ENCODE peak calls at places on chromosomes 13 and 19, in ten cellular contexts. E is neuronal stem cell, F is tibial artery, X is kidney epithelial cell, D is fibroblast of lung, I is cardiac muscle cell, R is BJ, H is pancreas, K is heart left ventricle, P is SK-N-SH. A is an unnamed sample.

GRCh38 chr19:33883869-33884519 is 87.3 kb downstream of the KCTD15 start:
- DNase-seq in E (no peak), F (no peak), X (no peak), D (no peak), I (peak; percentile 32), R (no peak), H (peak; percentile 78), K (peak; percentile 66), P (peak; percentile 80), A (no peak)

GRCh38 chr13:75226092-75226491 is 255.9 kb downstream of the TBC1D4 start:
- DNase-seq in E (no peak), F (no peak), X (no peak), D (peak; percentile 55), I (no peak), R (no peak), H (peak; percentile 40), K (no peak), P (no peak), A (no peak)

GRCh38 chr13:79483302-79483701 is 2.3 kb downstream of the NDFIP2 start:
- DNase-seq in E (no peak), F (no peak), X (no peak), D (peak; percentile 96), I (peak; percentile 42), R (peak; percentile 73), H (no peak), K (no peak), P (no peak), A (no peak)

GRCh38 chr19:39409886-39410619 is 2.4 kb upstream of the PLEKHG2 start:
- DNase-seq in E (no peak), F (peak; percentile 93), X (no peak), D (peak; percentile 73), I (peak; percentile 93), R (no peak), H (peak; percentile 87), K (peak; percentile 86), P (peak; percentile 73), A (peak; percentile 73)

GRCh38 chr19:38733493-38734175 is 10.6 kb downstream of the CAPN12 start:
- DNase-seq in E (no peak), F (peak; percentile 65), X (no peak), D (no peak), I (no peak), R (no peak), H (peak; percentile 72), K (peak; percentile 15), P (no peak), A (no peak)

GRCh38 chr19:8054169-8054568 is 1.6 kb downstream of the CCL25 start:
- DNase-seq in E (no peak), F (no peak), X (no peak), D (no peak), I (no peak), R (no peak), H (no peak), K (no peak), P (no peak), A (no peak)

GRCh38 chr13:23505007-23505406 is 65.2 kb upstream of the TNFRSF19 start:
- DNase-seq in E (no peak), F (no peak), X (no peak), D (peak; percentile 85), I (peak; percentile 25), R (peak; percentile 44), H (no peak), K (peak; percentile 19), P (no peak), A (no peak)

GRCh38 chr13:98571955-98572662 is 4.8 kb downstream of the STK24 start:
- DNase-seq in E (no peak), F (no peak), X (no peak), D (peak; percentile 44), I (no peak), R (peak; percentile 82), H (no peak), K (no peak), P (peak; percentile 55), A (no peak)

GRCh38 chr13:37386276-37386675 is 212.3 kb downstream of the POSTN start:
- DNase-seq in E (no peak), F (no peak), X (no peak), D (peak; percentile 80), I (peak; percentile 46), R (no peak), H (no peak), K (no peak), P (no peak), A (no peak)

DNA sequence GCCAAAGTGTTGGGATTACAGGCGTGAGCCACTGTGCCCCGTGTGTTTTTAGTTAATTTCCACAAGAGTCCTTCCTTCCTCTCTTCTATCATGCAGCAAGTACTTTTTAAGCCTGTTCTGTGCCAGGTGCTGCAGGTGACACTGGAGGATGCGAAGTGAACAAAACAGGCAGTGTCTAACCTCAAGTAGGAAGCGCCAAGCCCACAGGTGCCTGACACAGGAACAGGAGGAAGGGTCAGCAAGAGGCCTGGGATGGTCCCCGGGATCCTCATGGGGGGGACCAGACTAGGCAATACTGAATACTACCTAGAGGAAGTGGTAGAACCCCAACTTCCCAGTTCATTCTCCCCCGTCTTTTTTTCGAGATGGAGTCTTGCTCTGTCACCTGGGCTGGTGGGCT is 1.8 kb upstream of the CALR start:
- DNase-seq in E (no peak), F (no peak), X (no peak), D (no peak), I (no peak), R (no peak), H (no peak), K (no peak), P (no peak), A (peak; percentile 34)
- H3K27me3 ChIP-seq in E (no peaks in the 10 kb centered on the region), F (no peaks in the 10 kb centered on the region), X (no peaks in the 10 kb centered on the region), D (no peaks in the 10 kb centered on the region), I (no peaks in the 10 kb centered on the region), R (no peaks in the 10 kb centered on the region), H (no peaks in the 10 kb centered on the region), K (no peaks in the 10 kb centered on the region), P (no peaks in the 10 kb centered on the region), A (no peaks in the 10 kb centered on the region)

DNA sequence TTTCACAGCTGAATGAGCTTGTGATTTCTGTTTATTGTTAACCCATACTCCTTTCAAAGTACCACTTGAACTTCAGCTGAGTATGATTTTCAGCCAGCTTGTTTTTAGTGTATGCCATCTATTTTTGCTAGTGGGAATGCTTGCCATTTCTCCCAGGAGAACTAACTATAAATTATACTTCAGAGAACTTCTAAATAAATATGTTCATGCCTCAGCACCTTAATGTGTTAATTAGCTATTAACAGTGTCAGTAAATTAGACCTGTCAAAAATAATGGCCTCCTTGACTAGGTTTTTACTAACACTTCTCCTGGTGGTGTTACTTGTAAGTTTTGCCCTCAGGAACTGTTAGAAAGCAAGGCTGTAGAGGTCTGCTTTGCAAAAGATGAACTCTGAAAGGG is 4.5 kb downstream of the CLDN10 start:
- DNase-seq in E (no peak), F (no peak), X (no peak), D (no peak), I (no peak), R (no peak), H (no peak), K (no peak), P (no peak), A (no peak)
- H3K27me3 ChIP-seq in E (peaks cover 63% of the 10 kb centered on the region), F (peaks cover 30% of the 10 kb centered on the region), X (peaks cover 17% of the 10 kb centered on the region), D (peaks cover 30% of the 10 kb centered on the region), I (peaks cover 24% of the 10 kb centered on the region), R (peaks cover 30% of the 10 kb centered on the region), H (no peaks in the 10 kb centered on the region), K (peaks cover 17% of the 10 kb centered on the region), P (no peaks in the 10 kb centered on the region), A (no peaks in the 10 kb centered on the region)

DNA sequence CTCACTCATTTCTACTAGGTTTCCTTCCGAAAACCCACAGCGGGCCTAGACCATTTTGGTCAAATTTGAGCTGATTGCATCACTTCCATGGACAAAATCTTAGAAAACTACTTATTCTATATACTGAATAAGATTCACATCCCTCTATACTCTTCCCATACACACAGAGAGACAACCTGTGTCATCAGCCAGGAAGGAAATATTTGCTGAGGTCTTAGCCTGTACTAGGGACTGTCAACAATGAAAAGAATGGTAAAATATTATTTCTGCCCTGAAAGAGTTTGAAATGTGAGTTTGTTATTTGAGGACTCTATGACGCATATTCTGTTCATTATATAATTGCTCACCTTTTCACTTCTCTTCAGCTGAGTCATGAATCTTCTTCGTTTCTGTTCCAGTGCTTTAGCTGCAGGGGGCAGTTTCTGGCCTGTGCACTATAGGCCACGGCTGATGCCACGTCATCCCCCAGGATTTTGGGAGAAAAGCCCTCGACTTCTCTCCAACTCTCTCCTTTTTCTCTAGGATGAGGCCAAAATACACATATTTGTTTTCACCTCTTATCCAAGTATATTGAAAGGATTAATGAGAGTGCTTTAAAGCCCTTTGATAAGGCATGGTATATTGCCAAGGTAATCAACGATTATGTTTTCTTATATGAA is 47.7 kb downstream of the GSX1 start:
- DNase-seq in E (no peak), F (no peak), X (no peak), D (peak; percentile 6), I (no peak), R (no peak), H (no peak), K (no peak), P (no peak), A (no peak)
- H3K27me3 ChIP-seq in E (peaks cover 10% of the 10 kb centered on the region), F (peaks cover 21% of the 10 kb centered on the region), X (no peaks in the 10 kb centered on the region), D (no peaks in the 10 kb centered on the region), I (peaks cover 56% of the 10 kb centered on the region), R (no peaks in the 10 kb centered on the region), H (no peaks in the 10 kb centered on the region), K (no peaks in the 10 kb centered on the region), P (peaks cover 1% of the 10 kb centered on the region), A (no peaks in the 10 kb centered on the region)

GRCh38 chr19:41699231-41699967 is 9.0 kb upstream of the CEACAM5 start:
- DNase-seq in E (no peak), F (peak; percentile 49), X (no peak), D (no peak), I (no peak), R (no peak), H (no peak), K (no peak), P (no peak), A (no peak)

GRCh38 chr19:41700381-41701195 is 7.8 kb upstream of the CEACAM5 start:
- DNase-seq in E (no peak), F (peak; percentile 44), X (no peak), D (no peak), I (no peak), R (no peak), H (no peak), K (no peak), P (no peak), A (no peak)

GRCh38 chr19:41702208-41702651 is 6.2 kb upstream of the CEACAM5 start:
- DNase-seq in E (no peak), F (no peak), X (no peak), D (peak; percentile 20), I (peak; percentile 31), R (peak; percentile 3), H (no peak), K (no peak), P (no peak), A (no peak)

GRCh38 chr19:41699968-41700323 is 8.5 kb upstream of the CEACAM5 start:
- DNase-seq in E (no peak), F (no peak), X (no peak), D (no peak), I (no peak), R (no peak), H (no peak), K (no peak), P (no peak), A (no peak)

DNA sequence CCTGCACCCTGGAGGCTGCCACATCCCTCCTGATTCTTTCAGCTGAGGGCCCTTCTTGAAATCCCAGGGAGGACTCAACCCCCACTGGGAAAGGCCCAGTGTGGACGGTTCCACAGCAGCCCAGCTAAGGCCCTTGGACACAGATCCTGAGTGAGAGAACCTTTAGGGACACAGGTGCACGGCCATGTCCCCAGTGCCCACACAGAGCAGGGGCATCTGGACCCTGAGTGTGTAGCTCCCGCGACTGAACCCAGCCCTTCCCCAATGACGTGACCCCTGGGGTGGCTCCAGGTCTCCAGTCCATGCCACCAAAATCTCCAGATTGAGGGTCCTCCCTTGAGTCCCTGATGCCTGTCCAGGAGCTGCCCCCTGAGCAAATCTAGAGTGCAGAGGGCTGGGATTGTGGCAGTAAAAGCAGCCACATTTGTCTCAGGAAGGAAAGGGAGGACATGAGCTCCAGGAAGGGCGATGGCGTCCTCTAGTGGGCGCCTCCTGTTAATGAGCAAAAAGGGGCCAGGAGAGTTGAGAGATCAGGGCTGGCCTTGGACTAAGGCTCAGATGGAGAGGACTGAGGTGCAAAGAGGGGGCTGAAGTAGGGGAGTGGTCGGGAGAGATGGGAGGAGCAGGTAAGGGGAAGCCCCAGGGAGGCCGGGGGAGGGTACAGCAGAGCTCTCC is 6.9 kb upstream of the CEACAM5 start:
- DNase-seq in E (no peak), F (no peak), X (no peak), D (no peak), I (no peak), R (no peak), H (no peak), K (no peak), P (no peak), A (peak; percentile 13)
- H3K27me3 ChIP-seq in E (peaks cover 32% of the 10 kb centered on the region), F (peaks cover 9% of the 10 kb centered on the region), X (peaks cover 3% of the 10 kb centered on the region), D (no peaks in the 10 kb centered on the region), I (no peaks in the 10 kb centered on the region), R (no peaks in the 10 kb centered on the region), H (no peaks in the 10 kb centered on the region), K (no peaks in the 10 kb centered on the region), P (peaks cover 10% of the 10 kb centered on the region), A (no peaks in the 10 kb centered on the region)

A was measured in naive thymus-derived CD4-positive, alpha-beta T cell.